ENCODE peak calls at places on chromosomes 16 and 17, in seven cellular contexts. G, J, Q, H, X, T and V are unnamed samples.
A peak's percentile ranks its signal among the peaks of the same experiment; 100 is the strongest.

GRCh38 chr16:49660647-49661046 is 195.3 kb downstream of the ZNF423 start:
- DNase-seq in G (no peak), J (no peak), Q (no peak), H (no peak), X (no peak), T (no peak), V (no peak)

GRCh38 chr17:83113381-83113780 is 34.0 kb downstream of the METRNL start:
- DNase-seq in G (no peak), J (no peak), Q (no peak), H (no peak), X (no peak), T (no peak), V (no peak)

GRCh38 chr17:80774643-80775281 is 216.9 kb upstream of the CHMP6 start:
- DNase-seq in G (peak; percentile 27), J (no peak), Q (no peak), H (no peak), X (no peak), T (peak; percentile 19), V (no peak)

GRCh38 chr17:19248923-19249574 is 11.9 kb downstream of the EPN2 start:
- DNase-seq in G (no peak), J (no peak), Q (peak; percentile 37), H (peak; percentile 27), X (peak; percentile 94), T (no peak), V (peak; percentile 7)

GRCh38 chr17:51258756-51259573 is 884 bp downstream of the MBTD1 start:
- DNase-seq in G (peak; percentile 20), J (peak; percentile 31), Q (peak; percentile 22), H (peak; percentile 34), X (no peak), T (peak; percentile 55), V (peak; percentile 39)

GRCh38 chr17:13508916-13509315 is 92.8 kb downstream of the HS3ST3A1 start:
- DNase-seq in G (peak; percentile 37), J (no peak), Q (no peak), H (no peak), X (no peak), T (peak; percentile 13), V (no peak)

GRCh38 chr16:82653550-82654511 is 27.1 kb downstream of the CDH13 start:
- DNase-seq in G (peak; percentile 91), J (no peak), Q (no peak), H (no peak), X (peak; percentile 95), T (peak; percentile 63), V (no peak)

GRCh38 chr17:4542003-4542725 is 13.0 kb downstream of the MYBBP1A start:
- DNase-seq in G (no peak), J (no peak), Q (no peak), H (no peak), X (no peak), T (no peak), V (no peak)

DNA sequence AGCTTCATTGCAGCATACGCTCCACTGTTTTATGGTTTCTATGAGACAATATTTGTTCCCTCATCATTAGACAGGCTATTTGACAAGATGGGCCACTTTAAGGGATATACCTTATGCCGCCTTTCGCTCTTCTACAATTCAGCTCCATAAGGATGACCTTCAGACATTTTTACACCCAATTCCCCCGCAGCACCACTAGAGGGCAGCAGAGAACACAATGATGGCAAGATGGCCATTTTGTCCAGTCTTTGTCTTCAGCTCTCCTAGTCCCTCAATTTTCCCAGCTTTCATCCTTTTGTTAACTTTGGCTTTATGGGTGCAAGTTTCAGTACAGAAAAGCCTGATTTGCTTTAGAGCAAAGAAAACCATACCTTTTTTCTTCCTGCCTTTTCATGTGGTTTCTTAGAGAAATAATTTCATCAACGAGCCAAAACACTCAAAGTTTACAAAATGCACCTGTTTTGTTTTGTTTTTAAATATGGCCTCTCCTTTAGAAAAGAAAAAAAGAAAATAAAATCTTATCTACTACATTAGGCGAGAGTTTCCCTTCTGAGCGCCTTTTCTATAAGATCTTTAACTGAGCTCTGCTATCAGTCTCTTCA is 355.3 kb downstream of the TOX3 start:
- DNase-seq in G (peak; percentile 72), J (peak; percentile 81), Q (peak; percentile 51), H (peak; percentile 74), X (peak; percentile 58), T (peak; percentile 69), V (peak; percentile 80)
- TF ChIP-seq CTCF in G (peak; percentile 90), J (peak; percentile 93), Q (peak; percentile 86), H (peak; percentile 96), X (peak; percentile 88), T (peak; percentile 89), V (peak; percentile 89)

GRCh38 chr17:74957935-74958549 is 14.5 kb downstream of the HID1 start:
- DNase-seq in G (peak; percentile 72), J (peak; percentile 96), Q (peak; percentile 76), H (peak; percentile 79), X (peak; percentile 28), T (peak; percentile 69), V (peak; percentile 91)
- TF ChIP-seq CTCF in G (peak; percentile 94), J (peak; percentile 96), Q (peak; percentile 91), H (peak; percentile 94), X (peak; percentile 83), T (peak; percentile 91), V (peak; percentile 95)

GRCh38 chr16:8194795-8195194 is 395.5 kb downstream of the TMEM114 start:
- DNase-seq in G (no peak), J (peak; percentile 10), Q (no peak), H (no peak), X (no peak), T (peak; percentile 3), V (no peak)
- TF ChIP-seq CTCF in G (peak; percentile 34), J (no peak), Q (peak; percentile 8), H (no peak), X (no peak), T (peak; percentile 63), V (no peak)

GRCh38 chr16:20946015-20946629 is 45.6 kb downstream of the LYRM1 start:
- DNase-seq in G (no peak), J (no peak), Q (no peak), H (no peak), X (no peak), T (no peak), V (no peak)

GRCh38 chr16:20941635-20941926 is 41.0 kb downstream of the LYRM1 start:
- DNase-seq in G (no peak), J (no peak), Q (no peak), H (no peak), X (no peak), T (no peak), V (no peak)

GRCh38 chr16:20942271-20942670 is 41.7 kb downstream of the LYRM1 start:
- DNase-seq in G (no peak), J (no peak), Q (no peak), H (no peak), X (no peak), T (no peak), V (no peak)

GRCh38 chr16:20940864-20941634 is 40.5 kb downstream of the LYRM1 start:
- DNase-seq in G (no peak), J (no peak), Q (no peak), H (no peak), X (no peak), T (peak; percentile 65), V (no peak)

GRCh38 chr16:20944861-20945390 is 44.4 kb downstream of the LYRM1 start:
- DNase-seq in G (peak; percentile 57), J (no peak), Q (no peak), H (no peak), X (peak; percentile 16), T (peak; percentile 25), V (no peak)
- TF ChIP-seq CTCF in G (no peak), J (no peak), Q (peak; percentile 24), H (no peak), X (no peak), T (no peak), V (no peak)

DNA sequence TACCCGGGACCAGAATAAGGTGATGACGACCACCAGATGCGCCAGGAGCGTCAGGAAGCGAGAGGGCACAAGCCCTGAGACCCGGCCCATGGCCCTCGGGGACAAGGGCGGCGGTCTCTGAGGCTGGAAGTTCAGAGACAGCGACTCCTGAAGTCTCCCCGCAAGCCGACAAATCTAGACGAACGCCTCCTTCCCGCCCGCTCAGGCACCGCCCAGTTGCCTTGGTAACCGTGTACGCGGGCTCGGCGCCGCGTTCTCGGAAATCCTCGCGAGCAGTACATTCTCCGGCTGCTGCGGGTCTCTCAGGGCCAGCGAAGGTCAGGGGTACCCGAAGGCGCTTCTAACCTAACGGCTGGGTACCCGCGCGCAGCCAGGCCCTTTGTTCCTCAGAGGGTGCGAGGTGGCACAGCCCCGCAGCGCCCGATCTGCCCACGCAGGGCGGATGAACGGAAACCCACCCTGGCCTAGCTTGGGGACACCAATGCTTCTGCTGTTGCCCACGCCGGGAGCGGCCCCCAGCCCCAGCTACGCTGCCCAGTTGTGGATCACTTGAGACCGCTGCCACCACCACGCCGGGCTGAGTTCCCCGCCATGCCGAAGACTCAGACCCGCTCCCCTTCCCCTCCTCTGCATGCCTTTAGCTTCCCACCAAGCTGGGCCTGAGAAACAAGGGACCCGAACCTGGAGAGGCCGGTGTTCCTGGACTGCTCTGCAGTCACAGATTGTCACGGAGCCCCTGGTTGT is at the start of gene TMEM107:
- DNase-seq in G (peak; percentile 92), J (peak; percentile 93), Q (peak; percentile 90), H (peak; percentile 93), X (peak; percentile 72), T (peak; percentile 88), V (peak; percentile 76)
- TF ChIP-seq CTCF in G (peak; percentile 4), J (no peak), Q (peak; percentile 26), H (no peak), X (no peak), T (no peak), V (no peak)